ENCODE peak calls at places on chromosomes 6 and 20, in six cellular contexts. One of them, this sample, is unnamed.

GRCh38 chr6:80338201-80338836 is 231.8 kb downstream of the BCKDHB start:
- DNase-seq in EH: peak
- DNase-seq in posterior cingulate gyrus: no peak
- DNase-seq in activated naive CD4-positive, alpha-beta T cell: peak
- DNase-seq in left lobe of liver: peak
- DNase-seq in C1 segment of cervical spinal cord: no peak
- DNase-seq in this sample: no peak

GRCh38 chr6:106832766-106833510 is 141.6 kb downstream of the CD24 start:
- DNase-seq in EH: no peak
- DNase-seq in C1 segment of cervical spinal cord: no peak
- DNase-seq in activated naive CD4-positive, alpha-beta T cell: no peak
- DNase-seq in posterior cingulate gyrus: no peak
- DNase-seq in left lobe of liver: no peak
- DNase-seq in this sample: no peak

GRCh38 chr20:2305479-2305878 is 9.7 kb downstream of the TGM3 start:
- DNase-seq in left lobe of liver: no peak
- DNase-seq in C1 segment of cervical spinal cord: no peak
- DNase-seq in activated naive CD4-positive, alpha-beta T cell: no peak
- DNase-seq in posterior cingulate gyrus: no peak
- DNase-seq in EH: no peak
- DNase-seq in this sample: no peak

GRCh38 chr6:108068618-108069017 is 5.9 kb downstream of the OSTM1 start:
- DNase-seq in activated naive CD4-positive, alpha-beta T cell: peak
- DNase-seq in left lobe of liver: no peak
- DNase-seq in posterior cingulate gyrus: no peak
- DNase-seq in EH: no peak
- DNase-seq in C1 segment of cervical spinal cord: no peak
- DNase-seq in this sample: no peak

GRCh38 chr6:128600397-128600951 is 80.1 kb upstream of the PTPRK start:
- DNase-seq in left lobe of liver: no peak
- DNase-seq in activated naive CD4-positive, alpha-beta T cell: no peak
- DNase-seq in posterior cingulate gyrus: no peak
- DNase-seq in EH: peak
- DNase-seq in C1 segment of cervical spinal cord: no peak
- DNase-seq in this sample: peak

GRCh38 chr6:169993861-169994481 is 242.5 kb downstream of the ERMARD start:
- DNase-seq in EH: no peak
- DNase-seq in posterior cingulate gyrus: no peak
- DNase-seq in left lobe of liver: peak
- DNase-seq in C1 segment of cervical spinal cord: no peak
- DNase-seq in activated naive CD4-positive, alpha-beta T cell: no peak
- DNase-seq in this sample: no peak

GRCh38 chr6:5517781-5518180 is 256.5 kb downstream of the FARS2 start:
- DNase-seq in left lobe of liver: no peak
- DNase-seq in C1 segment of cervical spinal cord: no peak
- DNase-seq in posterior cingulate gyrus: no peak
- DNase-seq in activated naive CD4-positive, alpha-beta T cell: no peak
- DNase-seq in EH: no peak
- DNase-seq in this sample: no peak

GRCh38 chr6:120675886-120676285 is 658.4 kb downstream of the TBC1D32 start:
- DNase-seq in activated naive CD4-positive, alpha-beta T cell: no peak
- DNase-seq in left lobe of liver: no peak
- DNase-seq in posterior cingulate gyrus: no peak
- DNase-seq in C1 segment of cervical spinal cord: no peak
- DNase-seq in EH: no peak
- DNase-seq in this sample: no peak

GRCh38 chr6:166490671-166491500 is 95.6 kb downstream of the RAMACL start:
- DNase-seq in C1 segment of cervical spinal cord: no peak
- DNase-seq in posterior cingulate gyrus: no peak
- DNase-seq in EH: peak
- DNase-seq in activated naive CD4-positive, alpha-beta T cell: no peak
- DNase-seq in left lobe of liver: no peak
- DNase-seq in this sample: peak

GRCh38 chr6:140182819-140183218 is 808.4 kb upstream of the CITED2 start:
- DNase-seq in activated naive CD4-positive, alpha-beta T cell: no peak
- DNase-seq in C1 segment of cervical spinal cord: no peak
- DNase-seq in EH: peak
- DNase-seq in posterior cingulate gyrus: no peak
- DNase-seq in left lobe of liver: no peak
- DNase-seq in this sample: peak

GRCh38 chr20:33249456-33249855 is 13.7 kb downstream of the BPIFA1 start:
- DNase-seq in C1 segment of cervical spinal cord: no peak
- DNase-seq in EH: no peak
- DNase-seq in activated naive CD4-positive, alpha-beta T cell: no peak
- DNase-seq in left lobe of liver: no peak
- DNase-seq in posterior cingulate gyrus: no peak
- DNase-seq in this sample: no peak

GRCh38 chr6:110255356-110255755 is 75.1 kb downstream of the CDC40 start:
- DNase-seq in EH: peak
- DNase-seq in posterior cingulate gyrus: no peak
- DNase-seq in activated naive CD4-positive, alpha-beta T cell: no peak
- DNase-seq in C1 segment of cervical spinal cord: no peak
- DNase-seq in left lobe of liver: no peak
- DNase-seq in this sample: no peak

GRCh38 chr6:15399651-15400470 is 154.0 kb downstream of the JARID2 start:
- DNase-seq in EH: peak
- DNase-seq in activated naive CD4-positive, alpha-beta T cell: no peak
- DNase-seq in C1 segment of cervical spinal cord: peak
- DNase-seq in posterior cingulate gyrus: peak
- DNase-seq in left lobe of liver: peak
- DNase-seq in this sample: peak

GRCh38 chr20:19376451-19376971 is 164.1 kb downstream of the SLC24A3 start:
- DNase-seq in C1 segment of cervical spinal cord: peak
- DNase-seq in EH: no peak
- DNase-seq in activated naive CD4-positive, alpha-beta T cell: no peak
- DNase-seq in posterior cingulate gyrus: peak
- DNase-seq in left lobe of liver: no peak
- DNase-seq in this sample: no peak

GRCh38 chr6:87574237-87574636 is 15.6 kb downstream of the RARS2 start:
- DNase-seq in activated naive CD4-positive, alpha-beta T cell: no peak
- DNase-seq in EH: no peak
- DNase-seq in posterior cingulate gyrus: no peak
- DNase-seq in left lobe of liver: no peak
- DNase-seq in C1 segment of cervical spinal cord: no peak
- DNase-seq in this sample: no peak

GRCh38 chr6:12013368-12013617 is 1.2 kb downstream of the HIVEP1 start:
- DNase-seq in posterior cingulate gyrus: no peak
- DNase-seq in left lobe of liver: no peak
- DNase-seq in C1 segment of cervical spinal cord: no peak
- DNase-seq in EH: no peak
- DNase-seq in activated naive CD4-positive, alpha-beta T cell: no peak
- DNase-seq in this sample: no peak